ENCODE peak calls at places on chromosomes 11 and 22, in five cellular contexts. One of them, this sample, is unnamed.

GRCh38 chr11:46363455-46363920 is 16.2 kb downstream of the DGKZ start:
- DNase-seq in K562: no peak
- DNase-seq in HepG2: no peak
- DNase-seq in A549: no peak
- DNase-seq in GM12878: no peak
- DNase-seq in this sample: no peak

GRCh38 chr11:15197696-15198095 is 83.0 kb downstream of the INSC start:
- DNase-seq in A549: no peak
- DNase-seq in GM12878: no peak
- DNase-seq in K562: no peak
- DNase-seq in HepG2: no peak
- DNase-seq in this sample: no peak

GRCh38 chr22:17742528-17742902 is 31.8 kb downstream of the BID start:
- DNase-seq in K562: peak
- DNase-seq in GM12878: no peak
- DNase-seq in HepG2: peak
- DNase-seq in A549: peak
- DNase-seq in this sample: peak

GRCh38 chr22:19880786-19881569 is 26.3 kb upstream of the GNB1L start:
- DNase-seq in K562: no peak
- DNase-seq in HepG2: peak
- DNase-seq in A549: peak
- DNase-seq in GM12878: no peak
- DNase-seq in this sample: peak

GRCh38 chr22:41048791-41049717 is 43.3 kb upstream of the EP300 start:
- DNase-seq in HepG2: peak
- DNase-seq in K562: peak
- DNase-seq in GM12878: no peak
- DNase-seq in A549: no peak
- DNase-seq in this sample: peak

GRCh38 chr22:26474687-26475086 is 8.9 kb downstream of the HPS4 start:
- DNase-seq in K562: no peak
- DNase-seq in GM12878: no peak
- DNase-seq in A549: no peak
- DNase-seq in HepG2: no peak
- DNase-seq in this sample: no peak

GRCh38 chr22:46902998-46903916 is 140.8 kb downstream of the TBC1D22A start:
- DNase-seq in A549: no peak
- DNase-seq in GM12878: no peak
- DNase-seq in K562: no peak
- DNase-seq in HepG2: no peak
- DNase-seq in this sample: peak

GRCh38 chr11:60866911-60867870 is at the start of gene ZP1:
- DNase-seq in K562: no peak
- DNase-seq in HepG2: no peak
- DNase-seq in GM12878: no peak
- DNase-seq in A549: no peak
- DNase-seq in this sample: no peak

GRCh38 chr11:121237686-121238658 is 54.6 kb upstream of the SC5D start:
- DNase-seq in GM12878: peak
- DNase-seq in A549: no peak
- DNase-seq in HepG2: no peak
- DNase-seq in K562: no peak
- DNase-seq in this sample: no peak

GRCh38 chr22:16801088-16801487 is 24.1 kb downstream of the XKR3 start:
- DNase-seq in HepG2: no peak
- DNase-seq in K562: no peak
- DNase-seq in GM12878: no peak
- DNase-seq in A549: no peak
- DNase-seq in this sample: peak

GRCh38 chr11:67572747-67573419 is 10.7 kb upstream of the GSTP1 start:
- DNase-seq in A549: peak
- DNase-seq in K562: peak
- DNase-seq in HepG2: peak
- DNase-seq in GM12878: no peak
- DNase-seq in this sample: peak

GRCh38 chr22:43507235-43507634 is 95.4 kb downstream of the MPPED1 start:
- DNase-seq in HepG2: no peak
- DNase-seq in K562: no peak
- DNase-seq in A549: no peak
- DNase-seq in GM12878: no peak
- DNase-seq in this sample: no peak

GRCh38 chr11:123054301-123055065 is 7.5 kb downstream of the HSPA8 start:
- DNase-seq in HepG2: peak
- DNase-seq in A549: peak
- DNase-seq in GM12878: no peak
- DNase-seq in K562: peak
- DNase-seq in this sample: peak

GRCh38 chr11:83265331-83265730 is 20.8 kb downstream of the CCDC90B start:
- DNase-seq in K562: no peak
- DNase-seq in HepG2: no peak
- DNase-seq in A549: no peak
- DNase-seq in GM12878: no peak
- DNase-seq in this sample: no peak

GRCh38 chr11:43403357-43404231 is 44.9 kb downstream of the TTC17 start:
- DNase-seq in GM12878: no peak
- DNase-seq in A549: no peak
- DNase-seq in K562: no peak
- DNase-seq in HepG2: no peak
- DNase-seq in this sample: no peak

GRCh38 chr11:96228472-96228871 is 114.5 kb downstream of the MAML2 start:
- DNase-seq in A549: peak
- DNase-seq in HepG2: peak
- DNase-seq in K562: no peak
- DNase-seq in GM12878: no peak
- DNase-seq in this sample: no peak

GRCh38 chr22:32926600-32926999 is 125.1 kb downstream of the TIMP3 start:
- DNase-seq in GM12878: no peak
- DNase-seq in K562: peak
- DNase-seq in HepG2: peak
- DNase-seq in A549: peak
- DNase-seq in this sample: peak

GRCh38 chr11:65213322-65214211 is 31.8 kb downstream of the CAPN1 start:
- DNase-seq in K562: peak
- DNase-seq in GM12878: no peak
- DNase-seq in HepG2: no peak
- DNase-seq in A549: no peak
- DNase-seq in this sample: peak

GRCh38 chr11:118152552-118153471 is at the start of gene SCN4B:
- DNase-seq in K562: peak
- DNase-seq in A549: peak
- DNase-seq in HepG2: no peak
- DNase-seq in GM12878: no peak
- DNase-seq in this sample: peak

DNA sequence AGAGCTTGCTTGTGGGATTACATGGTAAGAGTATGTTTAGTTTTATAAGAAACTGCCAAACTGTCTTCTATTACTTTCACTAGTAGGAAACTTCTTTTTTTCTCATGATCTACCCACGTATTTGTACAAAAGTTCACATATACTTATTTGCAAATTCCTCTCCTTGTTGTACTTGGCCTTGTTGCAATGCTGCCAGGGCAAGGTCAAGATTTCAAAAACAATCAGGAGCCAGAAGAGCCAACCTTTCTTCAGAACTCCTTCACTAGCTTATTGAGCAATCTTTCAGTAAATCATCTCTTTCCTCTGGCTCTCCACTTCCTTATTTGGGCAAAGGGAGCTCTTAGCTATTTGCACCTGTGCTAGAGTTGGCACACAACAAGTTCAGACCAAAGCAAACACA is 9.7 kb downstream of the SRSF8 start:
- DNase-seq in A549: peak
- DNase-seq in GM12878: no peak
- DNase-seq in K562: no peak
- DNase-seq in HepG2: no peak
- DNase-seq in this sample: no peak
- TF ChIP-seq JUNB in A549: no peak
- TF ChIP-seq JUNB in GM12878: no peak
- TF ChIP-seq JUNB in K562: no peak
- TF ChIP-seq JUNB in HepG2: no peak
- TF ChIP-seq JUNB in this sample: no peak

GRCh38 chr22:23775779-23776375 is 3.2 kb downstream of the MMP11 start:
- DNase-seq in A549: peak
- DNase-seq in K562: no peak
- DNase-seq in GM12878: no peak
- DNase-seq in HepG2: no peak
- DNase-seq in this sample: no peak
- TF ChIP-seq JUNB in A549: no peak
- TF ChIP-seq JUNB in K562: no peak
- TF ChIP-seq JUNB in GM12878: no peak
- TF ChIP-seq JUNB in HepG2: no peak
- TF ChIP-seq JUNB in this sample: no peak

GRCh38 chr11:75029836-75030631 is 41.3 kb downstream of the NEU3 start:
- DNase-seq in GM12878: no peak
- DNase-seq in K562: peak
- DNase-seq in HepG2: no peak
- DNase-seq in A549: no peak
- DNase-seq in this sample: no peak
- TF ChIP-seq JUNB in GM12878: no peak
- TF ChIP-seq JUNB in K562: no peak
- TF ChIP-seq JUNB in HepG2: no peak
- TF ChIP-seq JUNB in A549: no peak
- TF ChIP-seq JUNB in this sample: no peak

GRCh38 chr11:69641681-69642548 is 959 bp downstream of the CCND1 start:
- DNase-seq in K562: no peak
- DNase-seq in GM12878: no peak
- DNase-seq in A549: no peak
- DNase-seq in HepG2: no peak
- DNase-seq in this sample: no peak

GRCh38 chr11:69640260-69640994 is 529 bp upstream of the CCND1 start:
- DNase-seq in A549: peak
- DNase-seq in K562: no peak
- DNase-seq in GM12878: no peak
- DNase-seq in HepG2: no peak
- DNase-seq in this sample: peak

GRCh38 chr11:69639843-69640242 is 1.1 kb upstream of the CCND1 start:
- DNase-seq in HepG2: no peak
- DNase-seq in K562: no peak
- DNase-seq in A549: no peak
- DNase-seq in GM12878: no peak
- DNase-seq in this sample: no peak

GRCh38 chr11:69642549-69642912 is 1.6 kb downstream of the CCND1 start:
- DNase-seq in HepG2: no peak
- DNase-seq in GM12878: no peak
- DNase-seq in A549: no peak
- DNase-seq in K562: peak
- DNase-seq in this sample: peak

DNA sequence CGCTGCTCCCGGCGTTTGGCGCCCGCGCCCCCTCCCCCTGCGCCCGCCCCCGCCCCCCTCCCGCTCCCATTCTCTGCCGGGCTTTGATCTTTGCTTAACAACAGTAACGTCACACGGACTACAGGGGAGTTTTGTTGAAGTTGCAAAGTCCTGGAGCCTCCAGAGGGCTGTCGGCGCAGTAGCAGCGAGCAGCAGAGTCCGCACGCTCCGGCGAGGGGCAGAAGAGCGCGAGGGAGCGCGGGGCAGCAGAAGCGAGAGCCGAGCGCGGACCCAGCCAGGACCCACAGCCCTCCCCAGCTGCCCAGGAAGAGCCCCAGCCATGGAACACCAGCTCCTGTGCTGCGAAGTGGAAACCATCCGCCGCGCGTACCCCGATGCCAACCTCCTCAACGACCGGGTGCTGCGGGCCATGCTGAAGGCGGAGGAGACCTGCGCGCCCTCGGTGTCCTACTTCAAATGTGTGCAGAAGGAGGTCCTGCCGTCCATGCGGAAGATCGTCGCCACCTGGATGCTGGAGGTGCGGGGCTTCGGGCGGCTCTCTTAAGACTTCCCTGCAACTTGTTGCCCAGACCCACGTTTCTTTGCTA is at the start of gene CCND1:
- DNase-seq in HepG2: peak
- DNase-seq in A549: peak
- DNase-seq in K562: peak
- DNase-seq in GM12878: no peak
- DNase-seq in this sample: peak
- TF ChIP-seq JUNB in HepG2: no peak
- TF ChIP-seq JUNB in A549: no peak
- TF ChIP-seq JUNB in K562: no peak
- TF ChIP-seq JUNB in GM12878: no peak
- TF ChIP-seq JUNB in this sample: peak

DNA sequence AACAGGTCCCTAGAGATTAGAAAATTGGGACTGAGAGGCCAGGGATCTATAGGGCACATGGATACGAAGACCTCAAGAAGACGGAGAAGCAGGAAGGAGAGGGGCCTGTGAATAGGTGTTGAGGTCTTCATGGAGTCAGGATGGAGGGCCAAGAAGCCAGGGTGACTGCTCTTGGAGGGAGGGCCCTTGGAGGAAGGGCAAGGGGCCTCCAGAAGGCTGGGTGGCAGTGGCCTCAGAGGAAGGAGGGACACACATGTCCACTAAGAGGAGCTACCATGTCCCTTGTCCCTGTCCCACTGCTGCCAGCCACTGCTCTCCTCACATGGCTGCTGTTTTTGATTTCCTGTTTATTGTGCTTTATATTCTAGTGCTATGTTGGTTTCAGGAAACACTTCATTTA is 589.5 kb upstream of the B3GAT1 start:
- DNase-seq in GM12878: no peak
- DNase-seq in A549: no peak
- DNase-seq in K562: no peak
- DNase-seq in HepG2: no peak
- DNase-seq in this sample: no peak
- TF ChIP-seq JUNB in GM12878: no peak
- TF ChIP-seq JUNB in A549: no peak
- TF ChIP-seq JUNB in K562: no peak
- TF ChIP-seq JUNB in HepG2: no peak
- TF ChIP-seq JUNB in this sample: no peak

GRCh38 chr11:95092549-95093324 is 3.1 kb downstream of the ENDOD1 start:
- DNase-seq in A549: peak
- DNase-seq in K562: peak
- DNase-seq in HepG2: peak
- DNase-seq in GM12878: no peak
- DNase-seq in this sample: peak
- TF ChIP-seq JUNB in A549: no peak
- TF ChIP-seq JUNB in K562: no peak
- TF ChIP-seq JUNB in HepG2: no peak
- TF ChIP-seq JUNB in GM12878: no peak
- TF ChIP-seq JUNB in this sample: no peak

GRCh38 chr22:35900483-35901168 is 128.0 kb downstream of the RBFOX2 start:
- DNase-seq in K562: no peak
- DNase-seq in A549: peak
- DNase-seq in GM12878: no peak
- DNase-seq in HepG2: no peak
- DNase-seq in this sample: peak
- TF ChIP-seq JUNB in K562: no peak
- TF ChIP-seq JUNB in A549: no peak
- TF ChIP-seq JUNB in GM12878: no peak
- TF ChIP-seq JUNB in HepG2: no peak
- TF ChIP-seq JUNB in this sample: no peak